ENCODE peak calls at places on chromosomes 1 and 21, in five cellular contexts. A is lung, E is GM13977, T is neural crest cell, O is choroid plexus epithelial cell. B is an unnamed sample.

GRCh38 chr1:87840772-87841171 is 512.1 kb downstream of the LMO4 start:
- DNase-seq in A (no peak), E (no peak), T (no peak), O (no peak), B (no peak)

GRCh38 chr1:20640183-20640597 is 6.9 kb downstream of the PINK1 start:
- DNase-seq in A (peak; percentile 51), E (peak; percentile 80), T (peak; percentile 57), O (peak; percentile 73), B (peak; percentile 66)

GRCh38 chr1:147748687-147749350 is 11.6 kb downstream of the GJA5 start:
- DNase-seq in A (no peak), E (no peak), T (no peak), O (no peak), B (no peak)

GRCh38 chr21:35648512-35648911 is 411.8 kb downstream of the SETD4 start:
- DNase-seq in A (no peak), E (no peak), T (no peak), O (no peak), B (peak; percentile 12)

GRCh38 chr21:35503646-35504045 is 454.5 kb upstream of the RUNX1 start:
- DNase-seq in A (no peak), E (no peak), T (no peak), O (peak; percentile 66), B (no peak)

GRCh38 chr1:160366731-160367515 is at the start of gene NHLH1:
- DNase-seq in A (no peak), E (no peak), T (no peak), O (no peak), B (no peak)

GRCh38 chr1:92623187-92623778 is 136.6 kb upstream of the GFI1 start:
- DNase-seq in A (no peak), E (peak; percentile 22), T (no peak), O (peak; percentile 50), B (peak; percentile 21)

GRCh38 chr1:25737151-25737550 is 62.8 kb upstream of the SELENON start:
- DNase-seq in A (no peak), E (no peak), T (no peak), O (no peak), B (no peak)

GRCh38 chr1:228194436-228194835 is 13.4 kb upstream of the OBSCN start:
- DNase-seq in A (no peak), E (no peak), T (no peak), O (no peak), B (no peak)

DNA sequence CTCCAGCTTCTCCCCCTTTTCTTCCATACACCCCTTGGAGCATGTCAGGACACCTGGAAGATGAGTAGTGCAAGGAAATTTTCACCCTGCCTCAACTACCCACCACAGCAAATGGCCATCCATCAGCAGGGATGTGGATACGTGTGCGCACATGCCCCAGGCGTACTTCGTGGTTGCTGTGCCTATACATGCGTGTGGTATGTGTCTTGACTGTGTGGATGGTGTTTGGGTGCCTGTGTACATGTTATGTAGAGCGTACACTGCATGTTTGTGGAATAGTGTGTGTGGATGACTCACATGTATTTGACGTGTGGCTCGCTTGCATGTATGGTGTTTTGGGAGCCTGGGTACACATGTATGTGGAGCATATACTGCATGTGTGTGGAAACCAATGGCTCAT is 158.5 kb downstream of the RRAGC start:
- DNase-seq in A (no peak), E (no peak), T (no peak), O (no peak), B (no peak)
- TF ChIP-seq CTCF in A (no peak), E (no peak), T (no peak), O (no peak), B (no peak)

DNA sequence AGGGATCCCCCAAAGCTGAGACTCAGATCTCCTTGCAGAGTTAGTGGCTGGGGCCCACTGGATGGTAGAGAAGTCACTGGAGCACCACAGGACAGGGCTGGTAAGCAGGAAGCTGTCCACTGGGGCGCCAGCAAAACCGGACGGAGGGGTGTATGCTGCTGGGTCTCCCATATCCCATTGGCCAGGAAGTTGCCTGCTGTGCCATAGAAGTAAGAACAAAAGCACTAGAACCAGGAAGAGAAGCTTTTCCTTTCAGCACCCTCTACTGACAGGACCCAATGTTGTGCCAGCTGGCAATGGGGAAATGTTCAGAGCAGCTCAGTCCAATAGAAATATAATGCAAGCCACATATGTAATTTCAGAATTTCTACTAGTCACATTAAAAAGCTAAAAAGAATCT is 146.6 kb downstream of the SPATA46 start:
- DNase-seq in A (no peak), E (no peak), T (no peak), O (peak; percentile 61), B (peak; percentile 38)
- TF ChIP-seq CTCF in A (no peak), E (peak; percentile 14), T (no peak), O (peak; percentile 54), B (no peak)

DNA sequence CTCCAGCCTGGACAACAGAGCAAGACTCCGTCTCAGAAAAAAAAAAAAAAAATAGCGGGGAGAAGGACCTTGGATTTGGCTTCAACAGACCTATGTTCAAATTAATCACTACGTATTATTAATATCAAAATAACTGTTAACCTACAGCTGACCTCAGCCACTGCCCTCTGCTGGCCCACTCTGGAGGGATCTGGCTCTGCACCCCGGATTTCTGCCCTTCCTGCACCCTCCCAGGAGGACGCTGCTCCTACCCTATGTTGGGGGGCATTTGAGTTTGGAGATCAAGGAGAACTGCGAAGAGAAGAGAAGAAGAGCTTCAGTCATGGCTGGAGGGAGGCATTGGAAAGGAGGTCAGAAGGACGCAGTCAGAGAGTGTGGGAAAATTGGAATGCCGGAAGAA is 96.7 kb downstream of the PSMG1 start:
- DNase-seq in A (no peak), E (no peak), T (no peak), O (no peak), B (no peak)
- TF ChIP-seq CTCF in A (no peak), E (peak; percentile 25), T (peak; percentile 31), O (peak; percentile 25), B (no peak)

DNA sequence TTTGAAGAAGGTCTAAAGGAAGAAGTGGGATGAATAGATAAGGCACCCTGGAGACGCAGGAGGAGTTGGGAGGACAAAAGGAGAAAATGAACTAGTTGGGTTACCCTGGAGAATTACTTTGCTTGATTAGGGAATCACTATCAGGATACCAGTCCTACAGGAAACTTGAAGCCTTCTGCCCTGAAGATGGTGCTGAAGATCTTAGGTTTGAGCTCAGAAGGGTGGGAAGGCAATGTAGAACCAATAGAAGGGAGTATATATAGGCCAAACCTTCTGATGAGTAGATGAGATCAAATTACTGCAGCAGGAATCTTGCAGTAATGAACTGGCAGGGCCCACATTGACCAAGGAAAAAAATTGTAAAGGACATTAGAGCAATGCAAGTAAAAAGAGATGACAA is 116.4 kb upstream of the CACYBP start:
- DNase-seq in A (no peak), E (no peak), T (no peak), O (peak; percentile 88), B (peak; percentile 62)
- TF ChIP-seq CTCF in A (no peak), E (no peak), T (no peak), O (peak; percentile 54), B (no peak)

GRCh38 chr1:233361876-233362275 is 34.4 kb downstream of the MAP3K21 start:
- DNase-seq in A (no peak), E (no peak), T (no peak), O (no peak), B (no peak)

GRCh38 chr1:233360525-233361094 is 33.1 kb downstream of the MAP3K21 start:
- DNase-seq in A (no peak), E (no peak), T (no peak), O (no peak), B (no peak)

GRCh38 chr1:233359905-233360304 is 32.4 kb downstream of the MAP3K21 start:
- DNase-seq in A (no peak), E (no peak), T (no peak), O (no peak), B (no peak)

GRCh38 chr1:233357595-233358446 is 30.3 kb downstream of the MAP3K21 start:
- DNase-seq in A (no peak), E (no peak), T (no peak), O (no peak), B (no peak)

DNA sequence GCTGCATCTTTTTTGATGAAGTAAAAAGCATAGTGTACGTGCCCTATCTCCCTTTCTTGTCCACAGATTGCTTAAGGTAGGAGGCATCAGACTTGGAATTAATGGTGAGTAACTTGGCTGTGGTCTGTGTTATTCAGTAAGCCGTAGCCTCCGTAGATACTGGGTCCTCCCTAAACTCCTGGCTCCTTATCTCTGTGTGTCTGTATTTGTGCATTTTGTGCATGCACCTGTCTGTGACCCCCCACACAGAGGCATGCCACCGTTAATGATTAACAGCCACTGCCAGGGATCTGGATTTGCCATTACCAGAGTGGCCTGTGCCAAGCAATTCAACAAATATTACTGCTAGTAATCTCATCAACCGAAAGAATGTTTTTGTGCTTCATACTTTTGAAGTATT is 31.9 kb downstream of the MAP3K21 start:
- DNase-seq in A (peak; percentile 56), E (no peak), T (no peak), O (no peak), B (no peak)
- TF ChIP-seq CTCF in A (no peak), E (no peak), T (no peak), O (no peak), B (no peak)

DNA sequence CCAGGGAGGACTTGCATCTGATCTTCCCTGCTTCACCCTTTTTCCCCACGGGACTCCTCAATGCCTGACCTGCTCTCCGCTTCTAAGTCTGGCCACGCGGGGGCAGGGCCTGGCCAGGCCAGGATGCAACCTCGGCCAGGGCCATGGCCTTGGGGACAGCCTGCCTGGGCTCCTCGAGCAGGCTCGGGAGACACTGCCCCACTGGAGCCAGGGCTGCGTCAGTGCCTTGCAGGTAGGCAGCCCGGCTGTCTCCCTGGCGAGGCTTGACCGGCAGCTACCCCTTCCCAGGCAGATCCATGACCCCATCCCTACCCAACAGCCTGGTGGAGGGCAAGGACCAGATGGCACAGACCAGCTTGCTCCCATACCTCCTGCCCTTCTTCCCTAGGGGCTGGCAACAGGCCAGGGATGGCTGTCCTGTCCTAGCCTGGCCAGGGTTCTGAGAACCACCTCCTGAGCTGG is 2.7 kb upstream of the PRDM16 start:
- DNase-seq in A (peak; percentile 72), E (no peak), T (peak; percentile 64), O (no peak), B (no peak)
- TF ChIP-seq CTCF in A (peak; percentile 16), E (no peak), T (peak; percentile 66), O (no peak), B (no peak)

GRCh38 chr1:4693891-4694290 is 39.5 kb downstream of the AJAP1 start:
- DNase-seq in A (no peak), E (no peak), T (no peak), O (no peak), B (no peak)
- TF ChIP-seq CTCF in A (no peak), E (no peak), T (no peak), O (no peak), B (no peak)

DNA sequence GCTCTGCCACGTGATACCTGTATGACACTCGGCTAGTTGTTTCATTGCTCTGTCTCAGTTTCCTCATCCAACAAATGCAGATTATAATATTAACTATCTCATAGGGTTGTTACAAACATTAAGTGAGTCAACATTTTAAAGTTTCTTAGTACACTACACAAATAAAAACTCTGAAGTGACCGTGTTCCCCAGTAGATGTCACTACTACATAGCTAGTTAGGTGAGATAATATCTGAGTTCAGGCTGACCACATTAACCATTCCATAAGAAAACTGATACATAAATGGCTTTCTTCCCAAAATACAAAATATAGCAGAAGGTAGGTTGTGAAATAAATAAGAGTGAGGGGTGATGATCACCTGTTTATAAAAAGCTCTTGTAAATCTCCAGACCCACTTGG is 214.1 kb downstream of the NUF2 start:
- DNase-seq in A (no peak), E (no peak), T (no peak), O (peak; percentile 61), B (peak; percentile 60)
- TF ChIP-seq CTCF in A (no peak), E (peak; percentile 12), T (peak; percentile 69), O (peak; percentile 40), B (peak; percentile 47)

GRCh38 chr1:241531195-241532172 is 694 bp upstream of the KMO start:
- DNase-seq in A (no peak), E (no peak), T (no peak), O (peak; percentile 88), B (peak; percentile 91)
- TF ChIP-seq CTCF in A (peak; percentile 41), E (peak; percentile 44), T (peak; percentile 75), O (peak; percentile 50), B (peak; percentile 77)

B was measured in MCF 10A.